ENCODE peak calls at places on chromosomes 11 and 22, in seven cellular contexts. One of them, this sample, is unnamed.

GRCh38 chr22:32465661-32466060 is 1.4 kb upstream of the BPIFC start:
- DNase-seq in fibroblast of lung: no peak
- DNase-seq in fibroblast of the conjunctiva: no peak
- DNase-seq in ACHN: no peak
- DNase-seq in fibroblast of gingiva: no peak
- DNase-seq in coronary artery: no peak
- DNase-seq in nucleus accumbens: no peak
- DNase-seq in this sample: no peak

GRCh38 chr11:78420796-78421209 is 3.2 kb upstream of the GAB2 start:
- DNase-seq in ACHN: no peak
- DNase-seq in coronary artery: peak
- DNase-seq in fibroblast of gingiva: no peak
- DNase-seq in fibroblast of lung: peak
- DNase-seq in fibroblast of the conjunctiva: no peak
- DNase-seq in nucleus accumbens: peak
- DNase-seq in this sample: no peak

GRCh38 chr11:118910309-118911112 is 15.2 kb downstream of the BCL9L start:
- DNase-seq in fibroblast of the conjunctiva: no peak
- DNase-seq in coronary artery: peak
- DNase-seq in fibroblast of lung: peak
- DNase-seq in nucleus accumbens: peak
- DNase-seq in fibroblast of gingiva: peak
- DNase-seq in ACHN: peak
- DNase-seq in this sample: no peak

GRCh38 chr11:66950113-66950535 is 8.1 kb downstream of the PC start:
- DNase-seq in fibroblast of lung: peak
- DNase-seq in fibroblast of the conjunctiva: no peak
- DNase-seq in coronary artery: peak
- DNase-seq in ACHN: peak
- DNase-seq in nucleus accumbens: peak
- DNase-seq in fibroblast of gingiva: peak
- DNase-seq in this sample: peak

GRCh38 chr11:85953491-85954143 is 98.4 kb downstream of the CCDC83 start:
- DNase-seq in fibroblast of lung: peak
- DNase-seq in nucleus accumbens: no peak
- DNase-seq in coronary artery: no peak
- DNase-seq in fibroblast of gingiva: peak
- DNase-seq in fibroblast of the conjunctiva: no peak
- DNase-seq in ACHN: no peak
- DNase-seq in this sample: no peak

GRCh38 chr11:11980200-11980599 is 28.2 kb downstream of the DKK3 start:
- DNase-seq in fibroblast of the conjunctiva: no peak
- DNase-seq in coronary artery: no peak
- DNase-seq in ACHN: no peak
- DNase-seq in fibroblast of lung: no peak
- DNase-seq in nucleus accumbens: no peak
- DNase-seq in fibroblast of gingiva: no peak
- DNase-seq in this sample: no peak

GRCh38 chr11:65419773-65420481 is 2.7 kb upstream of the NEAT1 start:
- DNase-seq in coronary artery: peak
- DNase-seq in nucleus accumbens: peak
- DNase-seq in fibroblast of lung: peak
- DNase-seq in fibroblast of gingiva: peak
- DNase-seq in ACHN: peak
- DNase-seq in fibroblast of the conjunctiva: peak
- DNase-seq in this sample: peak

GRCh38 chr22:43477966-43478365 is 66.2 kb downstream of the MPPED1 start:
- DNase-seq in ACHN: no peak
- DNase-seq in nucleus accumbens: no peak
- DNase-seq in fibroblast of lung: no peak
- DNase-seq in coronary artery: no peak
- DNase-seq in fibroblast of the conjunctiva: no peak
- DNase-seq in fibroblast of gingiva: no peak
- DNase-seq in this sample: no peak

GRCh38 chr11:12149672-12150225 is 39.4 kb downstream of the MICAL2 start:
- DNase-seq in nucleus accumbens: no peak
- DNase-seq in fibroblast of gingiva: no peak
- DNase-seq in fibroblast of lung: peak
- DNase-seq in coronary artery: no peak
- DNase-seq in fibroblast of the conjunctiva: no peak
- DNase-seq in ACHN: no peak
- DNase-seq in this sample: no peak

GRCh38 chr11:121024989-121025388 is 1.1 kb downstream of the TBCEL start:
- DNase-seq in fibroblast of the conjunctiva: peak
- DNase-seq in coronary artery: no peak
- DNase-seq in fibroblast of lung: peak
- DNase-seq in nucleus accumbens: no peak
- DNase-seq in ACHN: peak
- DNase-seq in fibroblast of gingiva: peak
- DNase-seq in this sample: no peak

GRCh38 chr11:13344818-13345217 is 67.2 kb downstream of the BMAL1 start:
- DNase-seq in coronary artery: no peak
- DNase-seq in ACHN: no peak
- DNase-seq in fibroblast of gingiva: no peak
- DNase-seq in fibroblast of lung: no peak
- DNase-seq in fibroblast of the conjunctiva: no peak
- DNase-seq in nucleus accumbens: no peak
- DNase-seq in this sample: no peak

GRCh38 chr11:23212829-23213228 is 352.6 kb upstream of the CCDC179 start:
- DNase-seq in fibroblast of the conjunctiva: no peak
- DNase-seq in coronary artery: no peak
- DNase-seq in ACHN: no peak
- DNase-seq in nucleus accumbens: no peak
- DNase-seq in fibroblast of gingiva: no peak
- DNase-seq in fibroblast of lung: no peak
- DNase-seq in this sample: no peak

GRCh38 chr22:43848366-43849171 is 13.7 kb downstream of the SULT4A1 start:
- DNase-seq in fibroblast of lung: peak
- DNase-seq in ACHN: peak
- DNase-seq in coronary artery: peak
- DNase-seq in nucleus accumbens: no peak
- DNase-seq in fibroblast of the conjunctiva: no peak
- DNase-seq in fibroblast of gingiva: peak
- DNase-seq in this sample: no peak

GRCh38 chr11:44950625-44951472 is at the start of gene TP53I11:
- DNase-seq in nucleus accumbens: peak
- DNase-seq in fibroblast of gingiva: peak
- DNase-seq in fibroblast of the conjunctiva: peak
- DNase-seq in fibroblast of lung: peak
- DNase-seq in ACHN: peak
- DNase-seq in coronary artery: no peak
- DNase-seq in this sample: no peak

GRCh38 chr22:30414525-30415047 is 11.0 kb upstream of the MTFP1 start:
- DNase-seq in fibroblast of the conjunctiva: no peak
- DNase-seq in ACHN: no peak
- DNase-seq in fibroblast of lung: no peak
- DNase-seq in nucleus accumbens: no peak
- DNase-seq in coronary artery: no peak
- DNase-seq in fibroblast of gingiva: no peak
- DNase-seq in this sample: no peak

GRCh38 chr11:61967924-61968757 is 707 bp upstream of the FTH1 start:
- DNase-seq in fibroblast of the conjunctiva: no peak
- DNase-seq in fibroblast of lung: peak
- DNase-seq in coronary artery: no peak
- DNase-seq in ACHN: peak
- DNase-seq in nucleus accumbens: peak
- DNase-seq in fibroblast of gingiva: no peak
- DNase-seq in this sample: peak

GRCh38 chr22:37431366-37431765 is 4.1 kb upstream of the ELFN2 start:
- DNase-seq in nucleus accumbens: no peak
- DNase-seq in ACHN: peak
- DNase-seq in coronary artery: no peak
- DNase-seq in fibroblast of gingiva: no peak
- DNase-seq in fibroblast of the conjunctiva: no peak
- DNase-seq in fibroblast of lung: no peak
- DNase-seq in this sample: no peak

GRCh38 chr11:65316311-65316978 is 1.8 kb downstream of the CDC42EP2 start:
- DNase-seq in fibroblast of lung: peak
- DNase-seq in nucleus accumbens: no peak
- DNase-seq in coronary artery: no peak
- DNase-seq in fibroblast of gingiva: peak
- DNase-seq in ACHN: no peak
- DNase-seq in fibroblast of the conjunctiva: peak
- DNase-seq in this sample: no peak

GRCh38 chr11:120539681-120540369 is 28.3 kb downstream of the GRIK4 start:
- DNase-seq in fibroblast of gingiva: no peak
- DNase-seq in fibroblast of lung: peak
- DNase-seq in coronary artery: no peak
- DNase-seq in ACHN: peak
- DNase-seq in fibroblast of the conjunctiva: no peak
- DNase-seq in nucleus accumbens: no peak
- DNase-seq in this sample: no peak

GRCh38 chr11:69144719-69145365 is 10.9 kb upstream of the SMIM38 start:
- DNase-seq in coronary artery: no peak
- DNase-seq in ACHN: no peak
- DNase-seq in fibroblast of gingiva: peak
- DNase-seq in nucleus accumbens: no peak
- DNase-seq in fibroblast of the conjunctiva: peak
- DNase-seq in fibroblast of lung: peak
- DNase-seq in this sample: no peak

GRCh38 chr11:84580338-84580737 is 1046.8 kb downstream of the DLG2 start:
- DNase-seq in fibroblast of the conjunctiva: no peak
- DNase-seq in ACHN: no peak
- DNase-seq in nucleus accumbens: no peak
- DNase-seq in fibroblast of lung: no peak
- DNase-seq in coronary artery: no peak
- DNase-seq in fibroblast of gingiva: no peak
- DNase-seq in this sample: no peak

GRCh38 chr22:23837496-23837859 is 1.3 kb downstream of the DERL3 start:
- DNase-seq in nucleus accumbens: no peak
- DNase-seq in fibroblast of lung: no peak
- DNase-seq in fibroblast of gingiva: no peak
- DNase-seq in ACHN: no peak
- DNase-seq in coronary artery: no peak
- DNase-seq in fibroblast of the conjunctiva: no peak
- DNase-seq in this sample: no peak

GRCh38 chr22:49081926-49082325 is 745.7 kb downstream of the BRD1 start:
- DNase-seq in fibroblast of lung: no peak
- DNase-seq in nucleus accumbens: no peak
- DNase-seq in coronary artery: no peak
- DNase-seq in fibroblast of the conjunctiva: no peak
- DNase-seq in fibroblast of gingiva: no peak
- DNase-seq in ACHN: no peak
- DNase-seq in this sample: no peak

GRCh38 chr11:2933376-2934056 is 4.3 kb upstream of the PHLDA2 start:
- DNase-seq in fibroblast of lung: peak
- DNase-seq in coronary artery: peak
- DNase-seq in ACHN: peak
- DNase-seq in nucleus accumbens: peak
- DNase-seq in fibroblast of gingiva: peak
- DNase-seq in fibroblast of the conjunctiva: peak
- DNase-seq in this sample: no peak

This sample was measured in putamen.